ENCODE peak calls at places on chromosomes 6 and 20, in five cellular contexts. G is left ventricle myocardium inferior; U is Caco-2; F is suprapubic skin; I is CD8-positive, alpha-beta T cell. C is an unnamed sample. For H3K36me3, the result is how much of the 10 kb centered on the place peaks cover.

GRCh38 chr6:21971540-21971939 is 325.3 kb downstream of the PRL start:
- DNase-seq in G (no peak), U (no peak), F (no peak), I (no peak), C (no peak)

GRCh38 chr6:97947841-97948240 is 664.8 kb upstream of the MMS22L start:
- DNase-seq in G (no peak), U (no peak), F (no peak), I (no peak), C (peak)

GRCh38 chr6:43669922-43670622 is 17.5 kb downstream of the MRPS18A start:
- DNase-seq in G (no peak), U (no peak), F (no peak), I (no peak), C (peak)

GRCh38 chr6:84740385-84740784 is 24.0 kb downstream of the TBX18 start:
- DNase-seq in G (no peak), U (no peak), F (no peak), I (no peak), C (no peak)

GRCh38 chr6:117711369-117711768 is 36.1 kb downstream of the NUS1 start:
- DNase-seq in G (no peak), U (peak), F (no peak), I (no peak), C (no peak)

GRCh38 chr6:117555262-117555849 is 47.0 kb downstream of the GOPC start:
- DNase-seq in G (no peak), U (no peak), F (no peak), I (no peak), C (no peak)

GRCh38 chr6:113763883-113764282 is 93.3 kb upstream of the MARCKS start:
- DNase-seq in G (no peak), U (peak), F (no peak), I (no peak), C (no peak)

GRCh38 chr6:122141246-122141645 is 258.2 kb upstream of the HSF2 start:
- DNase-seq in G (no peak), U (no peak), F (no peak), I (no peak), C (no peak)

GRCh38 chr20:32920066-32920465 is 61.3 kb downstream of the EFCAB8 start:
- DNase-seq in G (no peak), U (no peak), F (peak), I (no peak), C (no peak)

GRCh38 chr6:125303512-125303854 is 1.7 kb upstream of the HDDC2 start:
- DNase-seq in G (no peak), U (no peak), F (no peak), I (no peak), C (no peak)

GRCh38 chr20:62880935-62881661 is 19.5 kb upstream of the TCFL5 start:
- DNase-seq in G (no peak), U (no peak), F (no peak), I (no peak), C (no peak)

GRCh38 chr6:102197211-102197610 is 803.7 kb downstream of the GRIK2 start:
- DNase-seq in G (no peak), U (no peak), F (no peak), I (no peak), C (no peak)

GRCh38 chr20:37968726-37969401 is 64.4 kb downstream of the TTI1 start:
- DNase-seq in G (no peak), U (peak), F (no peak), I (no peak), C (no peak)

GRCh38 chr6:139695361-139695760 is 320.9 kb upstream of the CITED2 start:
- DNase-seq in G (no peak), U (no peak), F (no peak), I (no peak), C (no peak)

GRCh38 chr6:64516393-64516792 is 880.8 kb downstream of the PHF3 start:
- DNase-seq in G (no peak), U (no peak), F (no peak), I (no peak), C (no peak)

GRCh38 chr6:9136141-9136865 is 701.0 kb upstream of the SLC35B3 start:
- DNase-seq in G (no peak), U (no peak), F (no peak), I (no peak), C (no peak)

GRCh38 chr6:111757342-111757741 is 115.9 kb downstream of the FYN start:
- DNase-seq in G (no peak), U (no peak), F (no peak), I (no peak), C (no peak)

GRCh38 chr20:34083137-34083536 is 28.9 kb downstream of the EIF2S2 start:
- DNase-seq in G (peak), U (peak), F (peak), I (no peak), C (peak)

GRCh38 chr6:17865798-17866725 is 121.4 kb downstream of the KIF13A start:
- DNase-seq in G (peak), U (peak), F (peak), I (no peak), C (peak)

GRCh38 chr20:53434662-53435061 is 159.0 kb downstream of the ZNF217 start:
- DNase-seq in G (no peak), U (no peak), F (no peak), I (no peak), C (peak)

GRCh38 chr6:148551226-148551625 is 195.6 kb upstream of the UST start:
- DNase-seq in G (no peak), U (no peak), F (no peak), I (no peak), C (no peak)

GRCh38 chr6:138774370-138774769 is 801 bp downstream of the CCDC28A start:
- DNase-seq in G (no peak), U (no peak), F (no peak), I (no peak), C (no peak)

GRCh38 chr6:121760191-121760590 is 324.7 kb downstream of the GJA1 start:
- DNase-seq in G (no peak), U (no peak), F (peak), I (no peak), C (no peak)

GRCh38 chr6:56652994-56653393 is 10.3 kb upstream of the DST start:
- DNase-seq in G (no peak), U (no peak), F (no peak), I (no peak), C (no peak)

GRCh38 chr6:22147983-22148797 is 148.6 kb downstream of the PRL start:
- DNase-seq in G (no peak), U (peak), F (no peak), I (peak), C (peak)

GRCh38 chr6:24322924-24323323 is 34.9 kb downstream of the DCDC2 start:
- DNase-seq in G (no peak), U (no peak), F (no peak), I (no peak), C (no peak)

GRCh38 chr20:1203630-1204029 is 376 bp downstream of the C20orf202 start:
- DNase-seq in G (no peak), U (no peak), F (no peak), I (no peak), C (no peak)

GRCh38 chr6:148416309-148416965 is 73.8 kb downstream of the SASH1 start:
- DNase-seq in G (no peak), U (no peak), F (no peak), I (no peak), C (no peak)

GRCh38 chr20:51562334-51563140 is 20.0 kb upstream of the NFATC2 start:
- DNase-seq in G (peak), U (peak), F (peak), I (no peak), C (peak)
- H3K4me3 ChIP-seq in G (peak), U (peak), F (peak), I (peak), C (peak)

GRCh38 chr6:39287601-39288000 is 26.6 kb downstream of the KCNK17 start:
- DNase-seq in G (no peak), U (no peak), F (no peak), I (no peak), C (no peak)
- H3K36me3 ChIP-seq in G (under half), U (under half), F (under half), I (under half), C (under half)

DNA sequence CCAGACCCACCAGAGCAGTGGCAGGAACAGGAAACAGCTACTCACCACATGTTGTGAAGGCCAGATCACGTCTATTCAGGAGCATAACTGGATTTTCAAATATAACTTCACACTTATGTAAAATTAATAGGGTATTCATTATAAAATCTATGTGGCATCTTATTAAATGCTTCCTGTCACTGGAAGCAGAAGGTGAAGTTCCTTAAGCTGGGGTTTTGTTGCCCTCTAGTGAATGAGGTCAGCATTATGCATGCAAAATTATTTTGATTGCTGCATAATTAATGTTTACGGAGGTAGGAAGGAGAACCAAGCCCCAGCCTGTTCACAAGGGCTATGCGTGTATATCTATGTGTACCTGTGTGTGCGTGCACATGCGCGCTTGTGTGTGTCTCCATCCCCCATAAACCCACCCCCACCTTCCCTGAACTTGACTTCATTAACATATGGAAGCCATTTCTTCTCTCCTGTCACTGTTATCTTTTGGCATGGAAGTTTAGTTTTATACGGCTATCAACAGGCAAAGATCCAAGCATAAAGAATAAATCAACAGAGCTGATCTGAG is 90.3 kb upstream of the CDH4 start:
- DNase-seq in G (no peak), U (no peak), F (no peak), I (no peak), C (no peak)
- TF ChIP-seq CTCF in G (peak), U (no peak), F (no peak), I (no peak), C (no peak)

GRCh38 chr20:47865451-47865850 is 80.2 kb upstream of the SULF2 start:
- DNase-seq in G (no peak), U (no peak), F (no peak), I (no peak), C (no peak)

GRCh38 chr20:47862841-47863240 is 77.6 kb upstream of the SULF2 start:
- DNase-seq in G (no peak), U (no peak), F (no peak), I (no peak), C (no peak)

GRCh38 chr20:47866480-47866879 is 81.2 kb upstream of the SULF2 start:
- DNase-seq in G (no peak), U (no peak), F (no peak), I (no peak), C (no peak)

GRCh38 chr20:47865912-47866311 is 80.6 kb upstream of the SULF2 start:
- DNase-seq in G (no peak), U (no peak), F (no peak), I (no peak), C (no peak)

GRCh38 chr20:47863531-47863930 is 78.2 kb upstream of the SULF2 start:
- DNase-seq in G (no peak), U (no peak), F (no peak), I (no peak), C (no peak)
- H3K4me3 ChIP-seq in G (no peak), U (no peak), F (no peak), I (no peak), C (no peak)

C was measured in thyroid gland.